ENCODE peak calls at places on chromosome 15, in seven cellular contexts. R is tibial nerve, Z is heart left ventricle, G is cardiac muscle cell, Q is IMR-90, S is heart right ventricle, O is prostate gland. T is an unnamed sample. For H3K4me1 and H3K27me3, the result is how much of the 10 kb centered on the place peaks cover.

GRCh38 chr15:101522621-101523559 is 33.4 kb upstream of the PCSK6 start:
- DNase-seq in R (no peak), Z (no peak), G (no peak), Q (no peak), S (no peak), O (no peak), T (no peak)

GRCh38 chr15:68307131-68307928 is 29.8 kb downstream of the FEM1B start:
- DNase-seq in R (no peak), Z (no peak), G (no peak), Q (no peak), S (peak), O (no peak), T (no peak)

GRCh38 chr15:68781766-68782588 is 38.7 kb downstream of the ANP32A start:
- DNase-seq in R (peak), Z (peak), G (no peak), Q (no peak), S (peak), O (no peak), T (no peak)

GRCh38 chr15:40106203-40107161 is 2.2 kb downstream of the BMF start:
- DNase-seq in R (peak), Z (peak), G (peak), Q (peak), S (no peak), O (peak), T (no peak)

GRCh38 chr15:57671636-57672035 is 34.9 kb upstream of the POLR2M start:
- DNase-seq in R (no peak), Z (no peak), G (no peak), Q (no peak), S (no peak), O (no peak), T (no peak)

GRCh38 chr15:29345549-29346525 is 76.2 kb upstream of the NSMCE3 start:
- DNase-seq in R (no peak), Z (no peak), G (no peak), Q (no peak), S (no peak), O (no peak), T (no peak)

GRCh38 chr15:50993598-50993997 is 85.1 kb downstream of the AP4E1 start:
- DNase-seq in R (no peak), Z (no peak), G (no peak), Q (peak), S (no peak), O (no peak), T (no peak)

GRCh38 chr15:93028632-93029612 is 60.1 kb downstream of the RGMA start:
- DNase-seq in R (peak), Z (peak), G (peak), Q (peak), S (peak), O (peak), T (no peak)

GRCh38 chr15:40982855-40983254 is 29.6 kb downstream of the CHAC1 start:
- DNase-seq in R (no peak), Z (no peak), G (peak), Q (peak), S (no peak), O (no peak), T (no peak)

GRCh38 chr15:42490246-42490742 is 647 bp downstream of the ZNF106 start:
- DNase-seq in R (no peak), Z (no peak), G (no peak), Q (peak), S (no peak), O (no peak), T (no peak)

GRCh38 chr15:84690342-84690741 is 25.6 kb downstream of the SEC11A start:
- DNase-seq in R (no peak), Z (no peak), G (no peak), Q (no peak), S (no peak), O (no peak), T (no peak)
- H3K4me1 ChIP-seq in R (under half), Z (under half), G (under half), Q (under half), S (under half), O (under half), T (under half)

GRCh38 chr15:31005660-31006059 is 14.2 kb upstream of the MTMR10 start:
- DNase-seq in R (no peak), Z (no peak), G (no peak), Q (no peak), S (no peak), O (no peak), T (no peak)

GRCh38 chr15:30999729-31000128 is 8.3 kb upstream of the MTMR10 start:
- DNase-seq in R (no peak), Z (no peak), G (no peak), Q (no peak), S (no peak), O (no peak), T (no peak)

GRCh38 chr15:31004220-31004733 is 12.8 kb upstream of the MTMR10 start:
- DNase-seq in R (no peak), Z (peak), G (no peak), Q (no peak), S (peak), O (no peak), T (no peak)

GRCh38 chr15:30997270-30997669 is 5.8 kb upstream of the MTMR10 start:
- DNase-seq in R (no peak), Z (no peak), G (no peak), Q (no peak), S (no peak), O (no peak), T (peak)

GRCh38 chr15:31001702-31002101 is 10.3 kb upstream of the MTMR10 start:
- DNase-seq in R (no peak), Z (no peak), G (no peak), Q (no peak), S (no peak), O (no peak), T (no peak)
- H3K27me3 ChIP-seq in R (under half), Z (under half), G (under half), Q (under half), S (under half), O (under half), T (under half)

DNA sequence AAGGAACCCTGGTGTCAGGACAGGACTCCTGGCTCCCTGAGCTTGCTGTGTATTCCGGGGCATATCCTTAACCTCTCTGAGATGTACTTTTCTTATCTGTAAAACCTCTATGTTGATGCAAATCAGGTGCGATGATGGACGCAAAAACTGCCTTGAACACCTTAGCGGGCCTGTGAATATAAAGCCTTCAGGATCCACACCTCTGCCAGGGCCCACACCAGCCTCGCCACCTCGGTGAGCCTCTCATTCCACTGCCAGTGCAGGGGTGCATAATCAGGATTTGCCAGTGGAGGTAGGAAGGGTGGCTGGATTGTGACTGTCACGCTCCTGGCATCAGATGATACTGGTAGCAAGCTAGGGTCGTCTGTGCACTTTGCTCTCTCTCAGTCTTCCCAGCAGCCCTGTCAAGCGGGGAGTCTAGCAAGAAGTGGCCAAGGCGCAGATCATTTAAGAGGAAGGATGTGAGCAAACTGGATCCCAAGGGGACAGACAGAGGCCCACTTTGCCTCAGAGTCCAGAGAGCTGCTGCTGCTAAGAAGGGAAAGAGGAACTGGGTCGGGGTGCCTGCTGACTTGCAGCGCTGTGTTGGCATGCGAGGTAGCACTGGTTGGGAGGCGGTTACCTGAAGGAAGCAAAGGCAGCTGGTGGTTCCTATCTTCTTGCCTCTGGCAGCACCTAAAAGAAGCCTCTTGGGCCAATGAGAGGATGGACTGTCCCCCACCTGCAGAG is 27.9 kb downstream of the SMAD3 start:
- DNase-seq in R (peak), Z (peak), G (no peak), Q (no peak), S (no peak), O (no peak), T (no peak)
- H3K4me1 ChIP-seq in R (under half), Z (half or more), G (half or more), Q (half or more), S (half or more), O (under half), T (half or more)

GRCh38 chr15:70851889-70852288 is 2.1 kb downstream of the LARP6 start:
- DNase-seq in R (no peak), Z (no peak), G (no peak), Q (no peak), S (no peak), O (no peak), T (no peak)
- H3K27me3 ChIP-seq in R (under half), Z (under half), G (under half), Q (under half), S (under half), O (under half), T (under half)